ENCODE peak calls at places on chromosome 12, in nine cellular contexts. One of them, this sample, is unnamed. For H3K9me3, the result is how much of the 10 kb centered on the place peaks cover.

GRCh38 chr12:31973818-31974217 is 14.6 kb downstream of the RESF1 start:
- DNase-seq in ovary: no peak
- DNase-seq in A549: no peak
- DNase-seq in uterus: no peak
- DNase-seq in tibial nerve: no peak
- DNase-seq in HepG2: no peak
- DNase-seq in Peyer's patch: no peak
- DNase-seq in sigmoid colon: no peak
- DNase-seq in endothelial cell of umbilical vein: no peak
- DNase-seq in this sample: no peak

GRCh38 chr12:106301611-106302321 is 767 bp upstream of the TCP11L2 start:
- DNase-seq in ovary: no peak
- DNase-seq in A549: peak
- DNase-seq in uterus: no peak
- DNase-seq in tibial nerve: peak
- DNase-seq in HepG2: no peak
- DNase-seq in Peyer's patch: peak
- DNase-seq in sigmoid colon: peak
- DNase-seq in endothelial cell of umbilical vein: peak
- DNase-seq in this sample: peak

GRCh38 chr12:54229624-54230212 is 40.9 kb upstream of the SMUG1 start:
- DNase-seq in ovary: no peak
- DNase-seq in A549: peak
- DNase-seq in uterus: peak
- DNase-seq in tibial nerve: no peak
- DNase-seq in HepG2: no peak
- DNase-seq in Peyer's patch: no peak
- DNase-seq in sigmoid colon: peak
- DNase-seq in endothelial cell of umbilical vein: peak
- DNase-seq in this sample: no peak

GRCh38 chr12:101238806-101239329 is 28.8 kb upstream of the SLC5A8 start:
- DNase-seq in ovary: no peak
- DNase-seq in A549: no peak
- DNase-seq in uterus: no peak
- DNase-seq in tibial nerve: no peak
- DNase-seq in HepG2: no peak
- DNase-seq in Peyer's patch: no peak
- DNase-seq in sigmoid colon: no peak
- DNase-seq in endothelial cell of umbilical vein: no peak
- DNase-seq in this sample: no peak

GRCh38 chr12:109523071-109523470 is 45.6 kb downstream of the UBE3B start:
- DNase-seq in ovary: no peak
- DNase-seq in A549: no peak
- DNase-seq in uterus: no peak
- DNase-seq in tibial nerve: no peak
- DNase-seq in HepG2: no peak
- DNase-seq in Peyer's patch: peak
- DNase-seq in sigmoid colon: no peak
- DNase-seq in endothelial cell of umbilical vein: no peak
- DNase-seq in this sample: no peak

GRCh38 chr12:103561174-103561573 is 25.9 kb upstream of the STAB2 start:
- DNase-seq in ovary: no peak
- DNase-seq in A549: peak
- DNase-seq in uterus: no peak
- DNase-seq in tibial nerve: no peak
- DNase-seq in HepG2: no peak
- DNase-seq in Peyer's patch: no peak
- DNase-seq in sigmoid colon: no peak
- DNase-seq in endothelial cell of umbilical vein: no peak
- DNase-seq in this sample: no peak

GRCh38 chr12:92134638-92135274 is 10.9 kb downstream of the BTG1 start:
- DNase-seq in ovary: no peak
- DNase-seq in A549: no peak
- DNase-seq in uterus: no peak
- DNase-seq in tibial nerve: no peak
- DNase-seq in HepG2: no peak
- DNase-seq in Peyer's patch: no peak
- DNase-seq in sigmoid colon: no peak
- DNase-seq in endothelial cell of umbilical vein: peak
- DNase-seq in this sample: no peak

GRCh38 chr12:100795193-100796179 is 910 bp downstream of the ANO4 start:
- DNase-seq in ovary: no peak
- DNase-seq in A549: no peak
- DNase-seq in uterus: no peak
- DNase-seq in tibial nerve: no peak
- DNase-seq in HepG2: no peak
- DNase-seq in Peyer's patch: no peak
- DNase-seq in sigmoid colon: no peak
- DNase-seq in endothelial cell of umbilical vein: no peak
- DNase-seq in this sample: no peak

GRCh38 chr12:120276734-120277133 is 11.2 kb upstream of the PXN start:
- DNase-seq in ovary: no peak
- DNase-seq in A549: peak
- DNase-seq in uterus: no peak
- DNase-seq in tibial nerve: no peak
- DNase-seq in HepG2: peak
- DNase-seq in Peyer's patch: no peak
- DNase-seq in sigmoid colon: no peak
- DNase-seq in endothelial cell of umbilical vein: no peak
- DNase-seq in this sample: no peak

GRCh38 chr12:106774808-106775524 is 484 bp downstream of the RIC8B start:
- DNase-seq in ovary: no peak
- DNase-seq in A549: no peak
- DNase-seq in uterus: no peak
- DNase-seq in tibial nerve: no peak
- DNase-seq in HepG2: no peak
- DNase-seq in Peyer's patch: no peak
- DNase-seq in sigmoid colon: peak
- DNase-seq in endothelial cell of umbilical vein: peak
- DNase-seq in this sample: no peak

GRCh38 chr12:4031703-4032291 is 158.6 kb upstream of the PARP11 start:
- DNase-seq in ovary: peak
- DNase-seq in A549: peak
- DNase-seq in uterus: no peak
- DNase-seq in tibial nerve: peak
- DNase-seq in HepG2: no peak
- DNase-seq in Peyer's patch: no peak
- DNase-seq in sigmoid colon: peak
- DNase-seq in endothelial cell of umbilical vein: peak
- DNase-seq in this sample: no peak

GRCh38 chr12:10175849-10176641 is 2.8 kb upstream of the TMEM52B start:
- DNase-seq in ovary: no peak
- DNase-seq in A549: no peak
- DNase-seq in uterus: no peak
- DNase-seq in tibial nerve: no peak
- DNase-seq in HepG2: no peak
- DNase-seq in Peyer's patch: no peak
- DNase-seq in sigmoid colon: no peak
- DNase-seq in endothelial cell of umbilical vein: no peak
- DNase-seq in this sample: no peak

GRCh38 chr12:242496-242895 is 20.1 kb downstream of the SLC6A13 start:
- DNase-seq in ovary: no peak
- DNase-seq in A549: no peak
- DNase-seq in uterus: no peak
- DNase-seq in tibial nerve: no peak
- DNase-seq in HepG2: no peak
- DNase-seq in Peyer's patch: no peak
- DNase-seq in sigmoid colon: no peak
- DNase-seq in endothelial cell of umbilical vein: no peak
- DNase-seq in this sample: peak

GRCh38 chr12:65740873-65741600 is 83.2 kb upstream of the HMGA2 start:
- DNase-seq in ovary: peak
- DNase-seq in A549: peak
- DNase-seq in uterus: peak
- DNase-seq in tibial nerve: peak
- DNase-seq in HepG2: peak
- DNase-seq in Peyer's patch: peak
- DNase-seq in sigmoid colon: peak
- DNase-seq in endothelial cell of umbilical vein: peak
- DNase-seq in this sample: peak

DNA sequence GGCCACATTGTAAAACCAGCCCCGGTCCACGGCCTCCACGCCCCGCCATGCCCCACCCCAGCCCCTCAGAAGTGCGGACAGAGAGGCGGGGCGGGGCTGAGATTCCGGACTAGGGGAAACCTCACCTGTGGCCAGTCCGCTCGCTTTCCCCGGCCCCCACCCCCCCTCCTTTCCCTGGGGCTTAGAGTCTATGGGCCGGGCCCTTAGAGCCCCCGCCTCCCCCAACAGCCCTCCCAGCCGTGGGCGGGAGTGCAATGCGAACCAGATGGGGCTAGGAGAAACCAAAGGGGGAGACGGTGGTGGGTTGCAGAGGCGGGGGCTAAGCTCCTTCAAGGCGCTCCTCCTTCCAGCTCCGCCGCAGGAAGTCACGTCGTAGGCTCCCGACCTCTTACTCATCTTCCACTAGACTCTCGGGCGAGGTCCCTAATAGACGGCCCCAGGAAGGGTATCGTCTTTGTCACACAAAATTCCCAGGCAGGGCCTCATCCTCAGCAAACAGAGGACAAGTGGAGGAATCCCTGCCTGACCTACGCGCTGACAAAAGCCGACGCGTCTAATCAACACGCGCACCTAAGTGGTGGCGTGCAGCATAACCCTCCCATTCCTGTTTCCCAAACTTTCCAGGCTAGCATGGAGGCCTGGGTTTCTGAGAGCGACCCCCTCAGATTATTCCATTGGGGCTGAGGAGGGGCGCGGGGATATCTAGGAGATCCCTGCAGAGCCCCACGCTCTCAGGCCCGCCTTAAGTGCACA is 1.0 kb upstream of the NAB2 start:
- DNase-seq in ovary: peak
- DNase-seq in A549: peak
- DNase-seq in uterus: peak
- DNase-seq in tibial nerve: peak
- DNase-seq in HepG2: peak
- DNase-seq in Peyer's patch: peak
- DNase-seq in sigmoid colon: peak
- DNase-seq in endothelial cell of umbilical vein: peak
- DNase-seq in this sample: peak
- TF ChIP-seq POLR2A in ovary: peak
- TF ChIP-seq POLR2A in A549: peak
- TF ChIP-seq POLR2A in uterus: peak
- TF ChIP-seq POLR2A in tibial nerve: no peak
- TF ChIP-seq POLR2A in HepG2: no peak
- TF ChIP-seq POLR2A in Peyer's patch: no peak
- TF ChIP-seq POLR2A in sigmoid colon: peak
- TF ChIP-seq POLR2A in endothelial cell of umbilical vein: no peak
- TF ChIP-seq POLR2A in this sample: no peak

DNA sequence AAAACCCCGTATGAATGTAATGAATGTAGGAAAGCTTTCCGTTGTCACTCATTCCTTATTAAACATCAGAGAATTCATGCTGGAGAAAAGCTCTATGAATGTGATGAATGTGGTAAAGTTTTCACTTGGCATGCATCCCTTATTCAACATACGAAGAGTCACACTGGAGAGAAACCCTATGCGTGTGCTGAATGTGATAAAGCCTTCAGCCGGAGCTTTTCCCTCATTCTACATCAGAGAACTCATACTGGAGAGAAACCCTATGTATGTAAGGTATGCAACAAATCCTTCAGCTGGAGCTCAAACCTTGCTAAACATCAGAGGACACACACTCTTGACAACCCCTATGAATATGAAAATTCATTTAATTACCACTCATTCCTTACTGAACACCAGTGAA is 23.8 kb downstream of the ZNF891 start:
- DNase-seq in ovary: no peak
- DNase-seq in A549: peak
- DNase-seq in uterus: no peak
- DNase-seq in tibial nerve: no peak
- DNase-seq in HepG2: no peak
- DNase-seq in Peyer's patch: no peak
- DNase-seq in sigmoid colon: no peak
- DNase-seq in endothelial cell of umbilical vein: peak
- DNase-seq in this sample: no peak
- H3K9me3 ChIP-seq in ovary: half or more
- H3K9me3 ChIP-seq in A549: half or more
- H3K9me3 ChIP-seq in uterus: under half
- H3K9me3 ChIP-seq in tibial nerve: half or more
- H3K9me3 ChIP-seq in HepG2: half or more
- H3K9me3 ChIP-seq in Peyer's patch: under half
- H3K9me3 ChIP-seq in sigmoid colon: half or more
- H3K9me3 ChIP-seq in endothelial cell of umbilical vein: under half
- H3K9me3 ChIP-seq in this sample: under half

DNA sequence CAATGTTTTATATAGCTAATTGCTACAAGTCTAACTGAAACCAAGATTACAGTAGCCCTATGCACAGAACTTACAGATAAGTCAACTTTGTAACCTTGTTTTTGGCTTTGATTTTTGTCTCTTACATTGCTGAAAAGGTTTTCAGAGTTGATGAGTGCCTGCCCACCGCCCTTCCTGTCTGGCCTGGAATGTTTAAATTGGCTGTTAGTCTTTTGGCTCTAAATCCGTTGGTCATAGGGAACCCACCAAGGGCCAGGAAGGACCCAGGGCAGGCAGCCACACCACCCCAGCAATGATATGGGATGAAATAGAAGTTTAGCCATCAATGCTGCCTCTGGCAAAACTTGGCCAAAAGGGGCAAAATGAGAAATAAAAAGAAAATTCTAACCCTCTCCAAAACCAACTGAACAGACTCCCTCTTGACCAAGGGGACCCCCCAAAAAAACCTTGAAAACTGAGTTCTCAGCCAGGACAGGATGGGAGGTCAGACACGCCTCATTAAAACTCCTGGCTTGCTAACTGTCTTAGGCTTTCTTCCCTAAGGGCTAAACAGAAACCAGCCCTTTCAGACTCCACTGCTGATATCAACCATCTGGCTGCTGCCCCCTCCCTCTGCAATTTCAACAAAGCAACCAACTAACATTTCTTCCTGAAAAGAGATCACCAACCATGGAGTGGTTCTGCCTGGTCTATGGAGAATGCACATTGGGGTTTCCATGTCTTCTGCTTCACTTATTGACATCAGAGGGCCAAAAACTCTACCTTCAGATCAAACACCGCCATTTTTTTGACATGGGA is 242.1 kb upstream of the NOS1 start:
- DNase-seq in ovary: no peak
- DNase-seq in A549: no peak
- DNase-seq in uterus: no peak
- DNase-seq in tibial nerve: no peak
- DNase-seq in HepG2: no peak
- DNase-seq in Peyer's patch: no peak
- DNase-seq in sigmoid colon: no peak
- DNase-seq in endothelial cell of umbilical vein: peak
- DNase-seq in this sample: no peak
- TF ChIP-seq CTCF in ovary: no peak
- TF ChIP-seq CTCF in A549: no peak
- TF ChIP-seq CTCF in uterus: no peak
- TF ChIP-seq CTCF in tibial nerve: no peak
- TF ChIP-seq CTCF in HepG2: no peak
- TF ChIP-seq CTCF in Peyer's patch: no peak
- TF ChIP-seq CTCF in sigmoid colon: no peak
- TF ChIP-seq CTCF in endothelial cell of umbilical vein: peak
- TF ChIP-seq CTCF in this sample: no peak

DNA sequence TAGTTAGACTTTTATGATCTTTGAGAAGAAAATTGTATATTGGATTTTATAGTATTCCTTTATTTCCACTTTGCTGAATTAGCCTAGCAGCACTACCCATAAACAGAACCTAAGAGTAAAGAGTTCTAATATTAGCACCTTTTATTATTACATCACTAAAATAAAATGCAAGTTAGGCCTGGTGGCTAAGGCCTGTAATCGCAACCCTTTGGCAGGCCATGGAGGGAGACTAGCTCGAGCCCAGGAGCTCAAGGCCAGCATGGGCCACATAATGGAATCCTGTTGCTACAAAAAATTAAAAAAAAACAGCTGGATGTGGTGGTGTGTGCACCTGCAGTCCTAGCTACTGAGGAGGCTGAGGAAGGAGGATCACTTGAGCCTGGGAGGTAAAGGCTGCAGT is 288.2 kb downstream of the TRHDE start:
- DNase-seq in ovary: peak
- DNase-seq in A549: no peak
- DNase-seq in uterus: no peak
- DNase-seq in tibial nerve: no peak
- DNase-seq in HepG2: no peak
- DNase-seq in Peyer's patch: no peak
- DNase-seq in sigmoid colon: no peak
- DNase-seq in endothelial cell of umbilical vein: no peak
- DNase-seq in this sample: no peak
- TF ChIP-seq POLR2A in ovary: no peak
- TF ChIP-seq POLR2A in A549: no peak
- TF ChIP-seq POLR2A in uterus: no peak
- TF ChIP-seq POLR2A in tibial nerve: no peak
- TF ChIP-seq POLR2A in HepG2: no peak
- TF ChIP-seq POLR2A in Peyer's patch: no peak
- TF ChIP-seq POLR2A in sigmoid colon: no peak
- TF ChIP-seq POLR2A in endothelial cell of umbilical vein: no peak
- TF ChIP-seq POLR2A in this sample: no peak

This sample was measured in testis.